ENCODE peak calls at places on chromosomes 3 and 15, in seven cellular contexts. J is choroid plexus epithelial cell; A is Panc1; N is testis; R is right atrium auricular region; O is heart right ventricle; V is CD8-positive, alpha-beta T cell. H is an unnamed sample.

GRCh38 chr15:33581032-33581431 is 270.3 kb downstream of the RYR3 start:
- DNase-seq in V (no peak), O (no peak), N (no peak), R (no peak), A (no peak), J (peak), H (no peak)

GRCh38 chr3:73768594-73769308 is 144.0 kb upstream of the PDZRN3 start:
- DNase-seq in A (no peak), R (no peak), N (no peak), O (no peak), V (no peak), J (peak), H (no peak)

GRCh38 chr3:56997675-56998074 is 62.8 kb upstream of the SPATA12 start:
- DNase-seq in O (no peak), A (no peak), V (no peak), N (no peak), R (no peak), J (no peak), H (no peak)

GRCh38 chr15:23897091-23897490 is 210.0 kb upstream of the NDN start:
- DNase-seq in V (no peak), R (no peak), A (no peak), N (no peak), O (no peak), J (no peak), H (no peak)

GRCh38 chr3:47367631-47368030 is 13.2 kb upstream of the PTPN23 start:
- DNase-seq in N (no peak), J (no peak), V (no peak), O (no peak), R (no peak), A (no peak), H (no peak)

GRCh38 chr3:106013971-106014370 is 145.2 kb upstream of the CBLB start:
- DNase-seq in A (peak), R (no peak), J (peak), O (no peak), N (no peak), V (no peak), H (no peak)

GRCh38 chr3:58032186-58032585 is 24.0 kb downstream of the FLNB start:
- DNase-seq in O (no peak), A (no peak), N (no peak), R (no peak), J (peak), V (no peak), H (no peak)

GRCh38 chr3:124986153-124987143 is 51.9 kb upstream of the MUC13 start:
- DNase-seq in A (no peak), R (no peak), J (peak), N (peak), O (no peak), V (no peak), H (peak)

GRCh38 chr15:81229596-81229995 is 32.9 kb downstream of the IL16 start:
- DNase-seq in J (no peak), N (no peak), V (no peak), O (peak), R (peak), A (no peak), H (no peak)

GRCh38 chr3:20316238-20316637 is 130.2 kb upstream of the SGO1 start:
- DNase-seq in V (no peak), A (no peak), N (no peak), J (no peak), R (no peak), O (no peak), H (no peak)

GRCh38 chr3:70053293-70053692 is 53.8 kb downstream of the SAMMSON start:
- DNase-seq in O (no peak), A (no peak), N (no peak), V (no peak), J (peak), R (no peak), H (no peak)

GRCh38 chr3:192819001-192819569 is 91.7 kb upstream of the FGF12 start:
- DNase-seq in J (peak), O (no peak), A (no peak), R (no peak), V (no peak), N (no peak), H (no peak)

GRCh38 chr3:183244981-183245476 is 8.0 kb upstream of the B3GNT5 start:
- DNase-seq in V (no peak), A (no peak), N (no peak), R (no peak), O (no peak), J (no peak), H (no peak)

GRCh38 chr15:52097176-52097575 is 15.4 kb downstream of the BCL2L10 start:
- DNase-seq in R (no peak), V (no peak), J (peak), A (no peak), O (no peak), N (no peak), H (no peak)

GRCh38 chr15:52093539-52094502 is 18.8 kb downstream of the BCL2L10 start:
- DNase-seq in A (peak), N (no peak), V (no peak), O (peak), J (peak), R (no peak), H (peak)

GRCh38 chr15:52095597-52096262 is 16.8 kb downstream of the BCL2L10 start:
- DNase-seq in A (peak), V (no peak), J (peak), O (no peak), R (no peak), N (no peak), H (no peak)

GRCh38 chr15:52093167-52093538 is 19.4 kb downstream of the BCL2L10 start:
- DNase-seq in O (no peak), N (no peak), R (no peak), V (no peak), J (no peak), A (no peak), H (no peak)

GRCh38 chr15:52094811-52095584 is 17.6 kb downstream of the BCL2L10 start:
- DNase-seq in O (no peak), J (no peak), N (no peak), A (no peak), R (no peak), V (no peak), H (no peak)
- H3K4me3 ChIP-seq in O (no peak), J (no peak), N (no peak), A (no peak), R (no peak), V (no peak), H (no peak)

DNA sequence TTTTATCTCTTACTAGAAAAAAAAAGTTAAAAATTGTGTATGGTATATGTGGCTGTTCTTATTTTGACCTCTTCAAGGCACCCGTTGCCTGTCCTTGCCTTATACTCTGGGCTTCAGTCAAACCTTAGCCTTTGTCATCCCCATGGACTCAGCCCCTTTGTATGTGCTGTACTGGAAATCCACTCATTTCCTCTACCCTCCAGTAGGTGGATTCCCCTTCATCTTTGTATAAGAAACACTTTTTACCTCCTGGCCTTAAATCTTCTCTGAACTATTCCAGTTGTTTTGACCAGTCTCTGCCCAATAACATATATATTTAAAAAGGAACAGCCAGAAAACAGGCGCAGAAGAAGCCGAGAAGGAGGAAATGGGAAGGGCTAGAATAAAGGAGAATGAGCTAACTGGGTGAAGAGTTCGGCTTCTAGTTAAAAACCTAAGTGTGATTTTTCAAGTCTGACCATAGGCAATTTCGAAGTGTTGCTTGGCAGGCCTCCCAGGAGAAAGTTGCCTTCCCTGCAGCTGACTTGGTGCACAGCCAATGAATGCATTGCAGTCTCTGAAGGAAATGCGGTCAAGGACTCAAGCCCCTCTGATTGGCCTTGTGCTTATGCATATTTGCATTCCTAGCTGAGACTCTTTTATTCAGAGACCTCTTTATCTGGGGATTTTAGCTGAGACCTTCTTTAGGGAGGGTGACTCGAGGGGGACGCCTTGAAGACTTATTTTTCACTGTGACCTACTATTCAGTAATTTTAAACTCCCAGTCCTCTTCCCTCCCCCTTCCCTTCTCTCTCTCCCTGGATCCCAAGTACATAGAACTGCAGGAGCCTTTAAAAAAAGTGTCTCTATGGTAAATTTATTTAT is 277.4 kb downstream of the ROBO1 start:
- DNase-seq in A (no peak), N (peak), J (peak), V (no peak), O (peak), R (no peak), H (peak)
- TF ChIP-seq CTCF in A (peak), N (no peak), J (peak), V (no peak), O (no peak), R (no peak), H (no peak)

GRCh38 chr3:178010306-178010705 is 525.9 kb upstream of the KCNMB2 start:
- DNase-seq in R (no peak), N (no peak), A (no peak), V (no peak), O (no peak), J (no peak), H (no peak)

GRCh38 chr3:178001670-178002101 is 534.5 kb upstream of the KCNMB2 start:
- DNase-seq in R (no peak), A (no peak), J (no peak), N (no peak), O (no peak), V (no peak), H (no peak)

GRCh38 chr3:178003756-178004155 is 532.5 kb upstream of the KCNMB2 start:
- DNase-seq in R (no peak), O (no peak), N (no peak), V (no peak), J (peak), A (no peak), H (no peak)

GRCh38 chr3:178002113-178002512 is 534.1 kb upstream of the KCNMB2 start:
- DNase-seq in V (no peak), A (no peak), O (no peak), J (no peak), R (no peak), N (no peak), H (no peak)

GRCh38 chr3:178005961-178006360 is 530.3 kb upstream of the KCNMB2 start:
- DNase-seq in R (no peak), V (no peak), O (no peak), J (no peak), N (no peak), A (no peak), H (no peak)
- H3K4me3 ChIP-seq in R (no peak), V (no peak), O (no peak), J (no peak), N (no peak), A (no peak), H (no peak)

GRCh38 chr3:7800006-7800780 is 701.4 kb upstream of the LMCD1 start:
- DNase-seq in J (peak), O (no peak), A (no peak), N (no peak), R (no peak), V (no peak), H (no peak)
- TF ChIP-seq CTCF in J (no peak), O (peak), A (peak), N (peak), R (peak), V (peak), H (no peak)

GRCh38 chr15:63634154-63634553 is 37.0 kb downstream of the FBXL22 start:
- DNase-seq in O (no peak), N (no peak), R (no peak), V (no peak), A (no peak), J (no peak), H (no peak)
- H3K4me3 ChIP-seq in O (no peak), N (no peak), R (no peak), V (no peak), A (no peak), J (no peak), H (no peak)

DNA sequence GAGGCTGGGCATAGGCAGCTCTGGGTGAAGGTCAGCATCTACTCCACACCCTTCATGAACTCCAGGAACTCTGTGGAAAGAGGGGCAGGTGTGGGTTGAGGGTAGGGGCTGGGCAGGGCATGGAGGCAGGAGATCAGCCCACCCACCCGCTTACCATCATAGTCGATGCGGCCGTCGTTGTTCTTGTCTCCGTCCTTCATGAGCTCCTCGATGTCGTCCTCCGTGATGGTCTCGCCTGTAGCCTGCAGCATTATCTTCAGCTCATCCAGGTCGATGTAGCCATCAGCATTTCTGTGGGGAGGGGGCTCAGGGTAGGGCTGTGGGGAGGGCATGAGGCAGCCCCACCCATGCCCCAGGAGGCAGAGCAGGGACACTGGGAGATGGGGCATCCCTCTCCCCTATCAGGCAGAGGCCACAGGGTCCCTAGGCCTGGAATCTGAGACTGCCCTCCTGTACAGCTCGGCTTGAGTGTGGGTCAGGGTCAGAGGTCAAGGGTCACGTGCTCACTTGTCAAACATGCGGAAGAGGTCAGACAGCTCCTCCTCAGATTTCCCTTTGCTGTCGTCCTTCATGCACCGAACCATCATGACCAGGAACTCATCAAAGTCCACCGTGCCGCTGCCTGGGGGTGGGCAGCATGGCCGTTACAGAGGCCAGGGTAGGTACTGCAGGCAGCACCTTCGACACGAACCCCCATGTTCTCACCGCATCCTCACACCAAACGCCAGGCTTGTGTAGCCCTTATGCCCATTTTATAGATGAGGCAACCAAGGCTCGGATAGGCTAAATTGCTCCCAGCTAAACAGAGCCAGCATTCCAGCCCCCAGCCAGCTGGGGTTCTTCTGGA is 2.4 kb downstream of the TNNC1 start:
- DNase-seq in O (no peak), A (no peak), J (no peak), R (no peak), N (no peak), V (no peak), H (no peak)
- TF ChIP-seq CTCF in O (peak), A (no peak), J (peak), R (no peak), N (no peak), V (no peak), H (no peak)

GRCh38 chr15:28246605-28247004 is 75.4 kb downstream of the HERC2 start:
- DNase-seq in V (no peak), A (no peak), J (no peak), N (no peak), R (no peak), O (no peak), H (no peak)

GRCh38 chr15:28243901-28244300 is 78.1 kb downstream of the HERC2 start:
- DNase-seq in V (no peak), N (no peak), A (no peak), J (no peak), O (no peak), R (no peak), H (no peak)

GRCh38 chr15:28243399-28243798 is 78.6 kb downstream of the HERC2 start:
- DNase-seq in O (no peak), V (no peak), N (no peak), R (no peak), A (no peak), J (no peak), H (no peak)
- H3K4me3 ChIP-seq in O (no peak), V (no peak), N (no peak), R (no peak), A (no peak), J (no peak), H (no peak)

DNA sequence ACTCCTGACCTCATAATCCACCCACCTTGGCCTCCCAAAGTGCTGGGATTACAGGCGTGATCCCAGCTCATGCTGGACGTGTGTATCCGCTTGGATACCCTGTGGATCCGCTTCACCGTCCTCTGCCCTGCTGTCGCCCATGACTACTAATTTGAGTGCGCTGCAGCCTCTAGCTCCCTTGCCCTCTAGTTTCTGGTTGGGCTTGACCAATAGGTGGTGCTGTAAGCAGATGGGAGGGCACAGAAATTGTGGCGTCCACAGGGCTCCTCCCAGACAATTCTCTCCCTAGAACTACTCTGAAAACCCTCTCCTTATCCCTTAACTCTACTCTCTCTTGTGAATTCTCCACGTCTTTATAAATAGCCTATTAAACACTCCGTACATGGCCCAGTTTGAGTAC is 36.2 kb downstream of the ZPLD1 start:
- DNase-seq in V (no peak), A (no peak), O (no peak), R (no peak), J (no peak), N (no peak), H (no peak)
- TF ChIP-seq CTCF in V (no peak), A (no peak), O (no peak), R (no peak), J (peak), N (no peak), H (no peak)

GRCh38 chr3:59727902-59728301 is 678.1 kb upstream of the CFAP20DC start:
- DNase-seq in A (no peak), V (no peak), O (no peak), R (no peak), J (no peak), N (no peak), H (no peak)
- H3K4me3 ChIP-seq in A (no peak), V (no peak), O (no peak), R (no peak), J (no peak), N (no peak), H (no peak)